ENCODE peak calls at places on chromosomes 4 and X, in six cellular contexts. G is ovary, P is epithelial cell of esophagus, F is nephron progenitor cell, V is upper lobe of right lung, S is heart left ventricle. M is an unnamed sample.

GRCh38 chr4:8396762-8397406 is 43.6 kb downstream of the ACOX3 start:
- DNase-seq in G (no peak), P (no peak), F (no peak), V (no peak), S (no peak), M (no peak)

GRCh38 chr4:36283912-36284465 is 2.6 kb downstream of the DTHD1 start:
- DNase-seq in G (no peak), P (peak; percentile 53), F (no peak), V (no peak), S (no peak), M (no peak)

GRCh38 chr4:15649914-15650545 is 5.1 kb downstream of the FBXL5 start:
- DNase-seq in G (no peak), P (peak; percentile 66), F (peak; percentile 35), V (no peak), S (peak; percentile 40), M (peak; percentile 19)

GRCh38 chrX:67563469-67564448 is 19.9 kb downstream of the AR start:
- DNase-seq in G (no peak), P (no peak), F (no peak), V (no peak), S (peak; percentile 39), M (no peak)

GRCh38 chr4:16027114-16027513 is 56.7 kb downstream of the PROM1 start:
- DNase-seq in G (no peak), P (peak; percentile 48), F (no peak), V (no peak), S (no peak), M (no peak)

GRCh38 chr4:78669453-78669852 is 106.7 kb upstream of the BMP2K start:
- DNase-seq in G (no peak), P (no peak), F (no peak), V (no peak), S (no peak), M (no peak)

GRCh38 chrX:24395775-24396174 is 35.3 kb downstream of the SUPT20HL1 start:
- DNase-seq in G (no peak), P (peak; percentile 68), F (peak; percentile 56), V (no peak), S (peak; percentile 38), M (no peak)

GRCh38 chr4:147041376-147041775 is 95.7 kb upstream of the TTC29 start:
- DNase-seq in G (no peak), P (no peak), F (no peak), V (no peak), S (no peak), M (no peak)

GRCh38 chr4:150581611-150582010 is 340 bp upstream of the MAB21L2 start:
- DNase-seq in G (no peak), P (no peak), F (peak; percentile 50), V (no peak), S (no peak), M (peak; percentile 63)

GRCh38 chr4:48752726-48753125 is 27.4 kb downstream of the FRYL start:
- DNase-seq in G (no peak), P (no peak), F (no peak), V (no peak), S (peak; percentile 22), M (no peak)

GRCh38 chrX:130575831-130576404 is 174.1 kb downstream of the RBMX2 start:
- DNase-seq in G (peak; percentile 16), P (peak; percentile 41), F (peak; percentile 34), V (peak; percentile 48), S (peak; percentile 13), M (peak; percentile 37)

GRCh38 chr4:2009651-2010233 is 968 bp upstream of the NELFA start:
- DNase-seq in G (peak; percentile 49), P (peak; percentile 54), F (peak; percentile 60), V (peak; percentile 86), S (peak; percentile 38), M (peak; percentile 78)

GRCh38 chrX:115459883-115460564 is 101.0 kb upstream of the PLS3 start:
- DNase-seq in G (no peak), P (peak; percentile 4), F (no peak), V (no peak), S (no peak), M (no peak)

GRCh38 chrX:65644621-65645287 is 22.7 kb upstream of the MSN start:
- DNase-seq in G (peak; percentile 88), P (peak; percentile 89), F (no peak), V (peak; percentile 81), S (peak; percentile 79), M (no peak)

GRCh38 chr4:845233-845835 is 19.4 kb upstream of the CPLX1 start:
- DNase-seq in G (no peak), P (no peak), F (peak; percentile 3), V (no peak), S (no peak), M (peak; percentile 23)

GRCh38 chr4:1478766-1479355 is 72.6 kb upstream of the NKX1-1 start:
- DNase-seq in G (no peak), P (no peak), F (no peak), V (peak; percentile 39), S (no peak), M (peak; percentile 6)

GRCh38 chr4:77818077-77818666 is 996 bp downstream of the CNOT6L start:
- DNase-seq in G (peak; percentile 68), P (peak; percentile 88), F (peak; percentile 55), V (peak; percentile 89), S (peak; percentile 83), M (peak; percentile 65)

GRCh38 chr4:152094851-152095700 is 334.3 kb upstream of the GATB start:
- DNase-seq in G (no peak), P (peak; percentile 52), F (no peak), V (no peak), S (no peak), M (no peak)

GRCh38 chr4:51997647-51998046 is 22.5 kb downstream of the LRRC66 start:
- DNase-seq in G (no peak), P (no peak), F (no peak), V (no peak), S (no peak), M (no peak)
- TF ChIP-seq CTCF in G (no peak), P (no peak), F (no peak), V (no peak), S (no peak), M (no peak)

GRCh38 chr4:154686838-154687237 is 57.0 kb upstream of the LRAT start:
- DNase-seq in G (no peak), P (peak; percentile 18), F (no peak), V (no peak), S (no peak), M (no peak)
- TF ChIP-seq CTCF in G (no peak), P (peak; percentile 27), F (no peak), V (no peak), S (no peak), M (peak; percentile 10)

GRCh38 chr4:112355662-112356061 is 58.5 kb downstream of the ALPK1 start:
- DNase-seq in G (no peak), P (no peak), F (no peak), V (peak; percentile 61), S (no peak), M (no peak)
- TF ChIP-seq CTCF in G (no peak), P (no peak), F (no peak), V (no peak), S (no peak), M (no peak)

DNA sequence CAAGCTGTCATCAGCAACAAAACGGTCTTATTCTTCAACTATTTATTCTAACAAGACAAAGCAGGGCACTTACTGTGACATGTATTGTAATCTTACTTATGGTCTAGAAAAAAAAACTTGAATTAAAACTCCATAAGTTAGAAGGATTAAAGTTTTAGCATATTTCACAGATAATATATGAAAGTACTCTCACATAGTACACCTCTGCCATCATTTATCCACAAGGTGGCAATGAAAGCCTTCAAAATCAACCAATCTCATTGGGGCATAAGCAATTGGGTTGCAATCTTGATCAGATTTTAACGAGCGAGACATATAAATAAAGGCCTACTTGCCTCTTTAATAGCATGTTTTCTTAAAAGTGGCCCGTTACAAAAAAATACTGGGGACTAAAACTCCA is 1382.9 kb downstream of the FAM133A start:
- DNase-seq in G (no peak), P (no peak), F (no peak), V (no peak), S (no peak), M (no peak)
- TF ChIP-seq CTCF in G (no peak), P (no peak), F (no peak), V (no peak), S (no peak), M (no peak)

DNA sequence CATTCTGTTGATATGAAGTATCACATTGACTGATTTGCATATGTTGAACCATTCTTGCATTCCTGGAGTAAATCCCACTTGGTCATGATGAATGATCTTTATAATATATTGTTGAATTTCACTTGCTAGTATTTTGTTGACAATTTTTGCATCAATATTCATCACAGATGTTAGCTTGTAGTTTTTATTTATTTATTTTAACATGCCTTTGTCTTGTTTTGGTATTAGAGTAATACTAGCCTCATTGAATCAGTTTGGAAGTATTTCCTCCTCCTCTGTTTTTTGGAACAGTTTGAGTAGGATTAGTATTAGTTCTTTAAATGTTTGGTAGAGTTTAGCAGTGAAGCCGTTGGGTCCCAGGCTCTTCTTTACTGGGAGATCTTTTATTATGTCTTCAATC is 13.9 kb upstream of the ADH1C start:
- DNase-seq in G (no peak), P (no peak), F (no peak), V (no peak), S (no peak), M (no peak)
- TF ChIP-seq CTCF in G (no peak), P (no peak), F (no peak), V (no peak), S (no peak), M (no peak)

GRCh38 chrX:147476008-147476407 is 435.7 kb upstream of the FMR1 start:
- DNase-seq in G (no peak), P (peak; percentile 15), F (peak; percentile 6), V (no peak), S (no peak), M (peak; percentile 13)
- TF ChIP-seq CTCF in G (no peak), P (peak; percentile 17), F (peak; percentile 13), V (peak; percentile 11), S (peak; percentile 10), M (peak; percentile 18)

GRCh38 chrX:43956034-43956433 is 17.2 kb downstream of the NDP start:
- DNase-seq in G (no peak), P (peak; percentile 11), F (no peak), V (no peak), S (no peak), M (no peak)
- TF ChIP-seq CTCF in G (no peak), P (no peak), F (no peak), V (no peak), S (no peak), M (no peak)

DNA sequence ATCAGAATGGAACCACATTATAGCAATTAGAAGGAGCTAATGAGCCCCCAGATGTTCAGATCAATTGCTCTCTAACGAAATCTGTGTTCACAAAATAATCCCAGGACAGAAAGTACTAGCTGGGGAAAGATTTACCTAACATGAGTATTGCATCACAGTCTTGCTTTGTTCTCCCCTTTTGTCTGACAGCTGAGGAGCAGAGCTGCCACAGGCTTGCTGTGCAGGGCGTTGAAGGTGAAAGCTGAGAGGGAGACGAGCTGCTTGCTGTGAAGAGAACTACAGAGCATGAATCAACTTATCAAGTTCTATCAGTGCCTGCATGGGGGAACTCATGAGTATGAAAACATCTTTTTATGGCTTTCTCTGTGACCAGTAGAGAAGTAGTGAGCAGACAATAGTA is 441.2 kb downstream of the CENPC start:
- DNase-seq in G (no peak), P (peak; percentile 15), F (no peak), V (no peak), S (no peak), M (no peak)
- TF ChIP-seq CTCF in G (no peak), P (no peak), F (no peak), V (no peak), S (no peak), M (no peak)